ENCODE peak calls at places on chromosomes 12 and 14, in five cellular contexts. F, C, W, I and N are unnamed samples. For H3K27me3, the result is how much of the 10 kb centered on the place peaks cover.

GRCh38 chr12:79877246-79877645 is 57.7 kb downstream of the PPP1R12A start:
- DNase-seq in F (no peak), C (no peak), W (no peak), I (no peak), N (no peak)

GRCh38 chr12:97404549-97404948 is 58.1 kb upstream of the RMST start:
- DNase-seq in F (peak), C (peak), W (no peak), I (no peak), N (no peak)

GRCh38 chr14:69002069-69002468 is 23.0 kb upstream of the ACTN1 start:
- DNase-seq in F (peak), C (no peak), W (no peak), I (no peak), N (no peak)

GRCh38 chr12:48936379-48936979 is 11.2 kb upstream of the FKBP11 start:
- DNase-seq in F (peak), C (peak), W (peak), I (peak), N (no peak)

GRCh38 chr14:64049616-64050381 is 197.0 kb downstream of the SYNE2 start:
- DNase-seq in F (no peak), C (no peak), W (no peak), I (no peak), N (no peak)

GRCh38 chr12:47551426-47551851 is 154.4 kb downstream of the RPAP3 start:
- DNase-seq in F (no peak), C (no peak), W (no peak), I (no peak), N (no peak)

GRCh38 chr12:76804435-76804976 is 40.6 kb downstream of the ZDHHC17 start:
- DNase-seq in F (no peak), C (no peak), W (no peak), I (no peak), N (no peak)

GRCh38 chr14:74765721-74766120 is 2.6 kb downstream of the YLPM1 start:
- DNase-seq in F (no peak), C (peak), W (no peak), I (no peak), N (no peak)

GRCh38 chr14:105105158-105105557 is 39.9 kb upstream of the GPR132 start:
- DNase-seq in F (no peak), C (no peak), W (no peak), I (no peak), N (no peak)
- H3K27me3 ChIP-seq in F (under half), C (under half), W (under half), I (under half), N (under half)

GRCh38 chr12:110861729-110862128 is 14.9 kb downstream of the CCDC63 start:
- DNase-seq in F (no peak), C (no peak), W (no peak), I (no peak), N (no peak)
- TF ChIP-seq CTCF in F (no peak), C (no peak), W (no peak), I (no peak), N (no peak)

DNA sequence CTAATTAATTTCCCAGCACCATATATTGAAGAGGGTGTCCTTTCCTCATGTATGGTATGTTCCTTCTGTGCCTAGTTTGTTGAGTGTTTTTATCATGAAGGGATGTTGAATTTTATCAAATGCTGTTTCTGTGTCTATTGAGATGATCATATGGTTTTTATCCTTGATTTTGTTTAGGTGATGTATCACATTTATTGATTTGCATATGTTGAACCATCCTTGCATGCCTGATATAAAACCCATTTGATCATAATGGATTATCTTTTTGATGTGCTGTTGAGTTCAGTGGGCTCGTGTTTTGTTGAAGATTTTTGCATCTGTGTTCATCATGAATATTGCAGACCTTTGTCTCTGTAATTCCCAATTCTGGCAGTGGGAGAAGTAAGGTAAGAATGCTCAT is 44.6 kb downstream of the RASSF8 start:
- DNase-seq in F (no peak), C (no peak), W (no peak), I (no peak), N (no peak)
- H3K27me3 ChIP-seq in F (under half), C (under half), W (under half), I (under half), N (under half)

GRCh38 chr12:9372202-9372601 is 164.0 kb upstream of the PZP start:
- DNase-seq in F (no peak), C (no peak), W (no peak), I (no peak), N (no peak)
- TF ChIP-seq CTCF in F (peak), C (peak), W (no peak), I (no peak), N (no peak)

GRCh38 chr12:57309420-57309819 is 58.4 kb upstream of the STAC3 start:
- DNase-seq in F (no peak), C (no peak), W (no peak), I (no peak), N (no peak)
- H3K27me3 ChIP-seq in F (under half), C (under half), W (under half), I (under half), N (under half)

GRCh38 chr12:979355-979754 is 11.7 kb upstream of the ERC1 start:
- DNase-seq in F (no peak), C (no peak), W (no peak), I (no peak), N (no peak)

GRCh38 chr12:974281-974862 is 16.7 kb upstream of the ERC1 start:
- DNase-seq in F (no peak), C (no peak), W (no peak), I (no peak), N (no peak)

GRCh38 chr12:981176-981828 is 9.7 kb upstream of the ERC1 start:
- DNase-seq in F (no peak), C (no peak), W (no peak), I (no peak), N (no peak)

GRCh38 chr12:976644-977043 is 14.4 kb upstream of the ERC1 start:
- DNase-seq in F (no peak), C (no peak), W (no peak), I (no peak), N (no peak)

GRCh38 chr12:977163-977562 is 13.9 kb upstream of the ERC1 start:
- DNase-seq in F (no peak), C (no peak), W (no peak), I (no peak), N (no peak)
- TF ChIP-seq CTCF in F (no peak), C (no peak), W (no peak), I (no peak), N (no peak)

DNA sequence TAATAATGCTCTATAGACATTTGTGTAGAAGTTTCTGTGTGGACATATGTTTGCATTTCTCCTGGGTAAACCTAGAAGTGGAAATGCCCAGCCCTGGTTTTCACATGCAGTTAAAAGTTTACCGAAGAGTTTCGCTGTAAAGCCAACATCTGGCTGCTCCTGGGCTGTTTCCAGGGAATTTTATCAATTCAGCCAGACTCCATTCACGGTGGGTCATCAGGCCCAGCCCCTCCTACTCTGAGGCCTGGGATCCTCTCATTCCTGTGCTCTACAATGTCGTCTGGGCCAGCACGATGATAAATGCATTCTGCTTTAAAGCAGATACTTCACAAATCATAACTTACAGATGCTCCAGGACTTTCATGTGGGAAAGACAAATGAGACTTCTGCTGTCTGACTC is 7.1 kb downstream of the NUAK1 start:
- DNase-seq in F (no peak), C (no peak), W (no peak), I (no peak), N (no peak)
- H3K27me3 ChIP-seq in F (under half), C (under half), W (under half), I (under half), N (under half)